ENCODE peak calls at places on chromosomes 11 and 22, in nine cellular contexts. G is Peyer's patch, B is stomach, K is H1, Y is A549, W is body of pancreas, F is esophagus muscularis mucosa, C is ovary, A is sigmoid colon. L is an unnamed sample.

GRCh38 chr11:8531312-8531711 is 62.7 kb downstream of the STK33 start:
- DNase-seq in G (no peak), B (no peak), K (no peak), Y (no peak), W (no peak), F (no peak), C (no peak), A (no peak), L (no peak)

GRCh38 chr22:22884010-22884887 is 3.4 kb upstream of the IGLL5 start:
- DNase-seq in G (peak; percentile 75), B (peak; percentile 53), K (peak; percentile 78), Y (peak; percentile 65), W (peak; percentile 49), F (no peak), C (no peak), A (no peak), L (peak; percentile 76)

GRCh38 chr11:77020751-77021150 is 13.4 kb upstream of the B3GNT6 start:
- DNase-seq in G (no peak), B (no peak), K (no peak), Y (peak; percentile 33), W (no peak), F (no peak), C (no peak), A (no peak), L (no peak)

GRCh38 chr11:134944986-134945385 is 532.9 kb upstream of the B3GAT1 start:
- DNase-seq in G (no peak), B (no peak), K (no peak), Y (no peak), W (no peak), F (no peak), C (no peak), A (no peak), L (no peak)

GRCh38 chr22:29254283-29254653 is 13.5 kb downstream of the RHBDD3 start:
- DNase-seq in G (peak; percentile 9), B (no peak), K (no peak), Y (no peak), W (no peak), F (no peak), C (no peak), A (no peak), L (no peak)

GRCh38 chr11:125881291-125881690 is 6.2 kb upstream of the HYLS1 start:
- DNase-seq in G (no peak), B (no peak), K (no peak), Y (no peak), W (no peak), F (no peak), C (no peak), A (no peak), L (no peak)

GRCh38 chr22:47020157-47020556 is 257.7 kb downstream of the TBC1D22A start:
- DNase-seq in G (no peak), B (no peak), K (no peak), Y (no peak), W (no peak), F (no peak), C (peak; percentile 6), A (peak; percentile 51), L (no peak)

GRCh38 chr11:70407121-70407520 is 8.8 kb downstream of the CTTN start:
- DNase-seq in G (no peak), B (no peak), K (no peak), Y (no peak), W (no peak), F (no peak), C (no peak), A (no peak), L (no peak)

GRCh38 chr11:9210922-9211320 is 54.2 kb downstream of the DENND5A start:
- DNase-seq in G (no peak), B (no peak), K (no peak), Y (no peak), W (no peak), F (no peak), C (no peak), A (no peak), L (no peak)

GRCh38 chr11:119491753-119492455 is 68.9 kb upstream of the THY1 start:
- DNase-seq in G (no peak), B (no peak), K (no peak), Y (no peak), W (no peak), F (no peak), C (no peak), A (no peak), L (no peak)

GRCh38 chr11:125393331-125393730 is 102.7 kb downstream of the FEZ1 start:
- DNase-seq in G (no peak), B (no peak), K (no peak), Y (no peak), W (no peak), F (no peak), C (no peak), A (peak; percentile 24), L (no peak)

GRCh38 chr11:36376315-36376887 is 80.3 kb downstream of the PRR5L start:
- DNase-seq in G (no peak), B (peak; percentile 32), K (no peak), Y (peak; percentile 20), W (no peak), F (no peak), C (peak; percentile 66), A (peak; percentile 64), L (peak; percentile 21)

GRCh38 chr11:61952882-61953281 is 2.7 kb downstream of the BEST1 start:
- DNase-seq in G (no peak), B (no peak), K (no peak), Y (no peak), W (no peak), F (no peak), C (no peak), A (no peak), L (no peak)

GRCh38 chr11:61955416-61956135 is 5.4 kb downstream of the BEST1 start:
- DNase-seq in G (no peak), B (no peak), K (peak; percentile 93), Y (no peak), W (no peak), F (no peak), C (peak; percentile 69), A (no peak), L (no peak)

GRCh38 chr11:61956191-61957027 is 6.3 kb downstream of the BEST1 start:
- DNase-seq in G (no peak), B (no peak), K (peak; percentile 43), Y (no peak), W (no peak), F (no peak), C (peak; percentile 36), A (peak; percentile 36), L (no peak)

GRCh38 chr11:61954106-61955030 is 4.2 kb downstream of the BEST1 start:
- DNase-seq in G (no peak), B (no peak), K (peak; percentile 53), Y (peak; percentile 36), W (no peak), F (no peak), C (no peak), A (no peak), L (no peak)

GRCh38 chr11:61955031-61955415 is 4.9 kb downstream of the BEST1 start:
- DNase-seq in G (no peak), B (no peak), K (no peak), Y (peak; percentile 62), W (peak; percentile 45), F (no peak), C (peak; percentile 73), A (peak; percentile 90), L (peak; percentile 71)
- TF ChIP-seq POLR2A in G (peak; percentile 17), B (no peak), K (no peak), Y (no peak), W (peak; percentile 26), F (peak; percentile 37), C (peak; percentile 53), A (peak; percentile 40), L (no peak)

GRCh38 chr22:35963237-35963810 is 65.3 kb downstream of the RBFOX2 start:
- DNase-seq in G (no peak), B (no peak), K (no peak), Y (no peak), W (no peak), F (no peak), C (no peak), A (no peak), L (no peak)
- H3K4me1 ChIP-seq in G (no peaks in the 10 kb centered on the region), B (peaks cover 57% of the 10 kb centered on the region), K (peaks cover 2% of the 10 kb centered on the region), Y (peaks cover 17% of the 10 kb centered on the region), W (peaks cover 15% of the 10 kb centered on the region), F (peaks cover 57% of the 10 kb centered on the region), C (peaks cover 8% of the 10 kb centered on the region), A (peaks cover 43% of the 10 kb centered on the region), L (peaks cover 4% of the 10 kb centered on the region)

GRCh38 chr11:73149105-73149504 is 7.0 kb upstream of the FCHSD2 start:
- DNase-seq in G (no peak), B (no peak), K (no peak), Y (no peak), W (no peak), F (no peak), C (no peak), A (peak; percentile 36), L (no peak)
- H3K4me3 ChIP-seq in G (no peak overlapping the region), B (no peak overlapping the region), K (no peak overlapping the region), Y (no peak overlapping the region), W (no peak overlapping the region), F (no peak overlapping the region), C (no peak overlapping the region), A (no peak overlapping the region), L (no peak overlapping the region)

GRCh38 chr11:13669544-13670488 is 1.3 kb downstream of the FAR1 start:
- DNase-seq in G (no peak), B (no peak), K (no peak), Y (no peak), W (no peak), F (no peak), C (no peak), A (no peak), L (no peak)

GRCh38 chr11:13667795-13668101 is 720 bp upstream of the FAR1 start:
- DNase-seq in G (no peak), B (no peak), K (no peak), Y (no peak), W (no peak), F (no peak), C (no peak), A (no peak), L (no peak)

GRCh38 chr11:13667245-13667644 is 1.2 kb upstream of the FAR1 start:
- DNase-seq in G (no peak), B (no peak), K (no peak), Y (no peak), W (no peak), F (no peak), C (no peak), A (no peak), L (no peak)

GRCh38 chr11:13668957-13669521 is 571 bp downstream of the FAR1 start:
- DNase-seq in G (peak; percentile 32), B (peak; percentile 41), K (peak; percentile 54), Y (peak; percentile 45), W (peak; percentile 34), F (no peak), C (peak; percentile 65), A (peak; percentile 74), L (peak; percentile 62)

DNA sequence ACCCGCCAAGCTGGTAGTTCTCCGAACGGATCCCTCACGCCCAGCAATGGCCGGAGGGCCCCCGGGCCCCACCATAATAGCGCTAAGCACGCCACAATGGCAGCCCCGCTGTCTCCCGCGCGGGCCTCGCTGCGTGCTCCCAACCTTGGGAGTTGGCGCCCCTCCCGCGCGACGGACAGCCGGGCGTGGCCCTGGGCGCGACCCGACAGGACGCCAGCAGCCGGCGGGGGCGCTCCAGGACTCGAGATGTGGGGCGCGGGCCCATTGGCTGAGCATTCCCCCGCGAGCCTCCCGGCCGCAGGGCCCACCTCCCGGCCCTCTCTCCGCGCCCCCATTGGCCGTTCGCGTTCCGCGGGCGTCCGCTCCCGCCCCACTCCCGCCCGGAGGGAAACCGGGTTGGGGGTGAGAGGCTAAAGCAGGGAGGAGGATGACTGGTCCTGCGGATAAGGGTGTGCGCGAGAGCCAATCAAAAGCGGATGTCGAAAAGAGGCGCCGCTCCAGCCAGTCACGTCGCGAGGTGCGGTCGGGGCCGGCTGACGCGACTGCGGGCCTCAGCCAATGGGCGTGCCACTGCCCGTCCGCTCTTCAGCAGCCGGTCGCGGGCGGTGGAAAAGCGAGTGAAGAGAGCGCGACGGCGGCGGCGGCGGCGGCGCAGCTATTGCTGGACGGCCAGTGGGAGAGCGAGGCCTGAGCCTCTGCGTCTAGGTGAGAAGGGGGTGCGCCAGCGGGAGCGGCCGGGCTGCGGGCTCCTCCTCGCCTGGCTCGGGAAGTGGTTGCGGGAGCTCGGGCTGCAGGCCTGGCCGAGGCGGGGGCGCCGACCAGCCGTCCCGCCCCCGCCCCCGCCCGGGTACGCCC is at the start of gene FAR1:
- DNase-seq in G (peak; percentile 93), B (peak; percentile 96), K (peak; percentile 93), Y (peak; percentile 98), W (peak; percentile 96), F (peak; percentile 99), C (peak; percentile 97), A (peak; percentile 99), L (peak; percentile 98)
- TF ChIP-seq POLR2A in G (peak; percentile 87), B (peak; percentile 39), K (no peak), Y (peak; percentile 88), W (peak; percentile 83), F (peak; percentile 71), C (peak; percentile 76), A (peak; percentile 78), L (peak; percentile 70)

L was measured in testis.